ENCODE peak calls at places on chromosomes 16 and 17, in nine cellular contexts. One of them, this sample, is unnamed.

GRCh38 chr17:65220732-65221131 is 83.6 kb downstream of the RGS9 start:
- DNase-seq in heart right ventricle: no peak
- DNase-seq in ACHN: no peak
- DNase-seq in stimulated activated CD4-positive, alpha-beta T cell treated with anti-CD3 and anti-CD28 coated beads, Interleukin-4, amount 100 ng/mL, for 48 hours: no peak
- DNase-seq in adrenal gland: no peak
- DNase-seq in nephron progenitor cell: no peak
- DNase-seq in psoas muscle: no peak
- DNase-seq in AG04450: no peak
- DNase-seq in mesenteric fat pad: no peak
- DNase-seq in this sample: no peak

GRCh38 chr16:88195021-88195581 is 187.7 kb upstream of the ZNF469 start:
- DNase-seq in nephron progenitor cell: peak
- DNase-seq in ACHN: no peak
- DNase-seq in stimulated activated CD4-positive, alpha-beta T cell treated with anti-CD3 and anti-CD28 coated beads, Interleukin-4, amount 100 ng/mL, for 48 hours: no peak
- DNase-seq in heart right ventricle: no peak
- DNase-seq in mesenteric fat pad: peak
- DNase-seq in AG04450: no peak
- DNase-seq in psoas muscle: no peak
- DNase-seq in adrenal gland: no peak
- DNase-seq in this sample: no peak

GRCh38 chr17:66947311-66947710 is 17.2 kb upstream of the CACNG4 start:
- DNase-seq in stimulated activated CD4-positive, alpha-beta T cell treated with anti-CD3 and anti-CD28 coated beads, Interleukin-4, amount 100 ng/mL, for 48 hours: no peak
- DNase-seq in mesenteric fat pad: peak
- DNase-seq in nephron progenitor cell: no peak
- DNase-seq in psoas muscle: no peak
- DNase-seq in AG04450: no peak
- DNase-seq in ACHN: no peak
- DNase-seq in heart right ventricle: no peak
- DNase-seq in adrenal gland: no peak
- DNase-seq in this sample: no peak

GRCh38 chr17:80872999-80873951 is 118.4 kb upstream of the CHMP6 start:
- DNase-seq in ACHN: no peak
- DNase-seq in nephron progenitor cell: no peak
- DNase-seq in adrenal gland: peak
- DNase-seq in AG04450: no peak
- DNase-seq in psoas muscle: peak
- DNase-seq in stimulated activated CD4-positive, alpha-beta T cell treated with anti-CD3 and anti-CD28 coated beads, Interleukin-4, amount 100 ng/mL, for 48 hours: no peak
- DNase-seq in heart right ventricle: no peak
- DNase-seq in mesenteric fat pad: peak
- DNase-seq in this sample: no peak

GRCh38 chr16:71568541-71568940 is 8.4 kb downstream of the TAT start:
- DNase-seq in ACHN: no peak
- DNase-seq in psoas muscle: no peak
- DNase-seq in heart right ventricle: no peak
- DNase-seq in AG04450: no peak
- DNase-seq in mesenteric fat pad: no peak
- DNase-seq in adrenal gland: peak
- DNase-seq in nephron progenitor cell: no peak
- DNase-seq in stimulated activated CD4-positive, alpha-beta T cell treated with anti-CD3 and anti-CD28 coated beads, Interleukin-4, amount 100 ng/mL, for 48 hours: no peak
- DNase-seq in this sample: peak

GRCh38 chr16:1536601-1537000 is 3.1 kb downstream of the TMEM204 start:
- DNase-seq in heart right ventricle: no peak
- DNase-seq in adrenal gland: no peak
- DNase-seq in AG04450: no peak
- DNase-seq in stimulated activated CD4-positive, alpha-beta T cell treated with anti-CD3 and anti-CD28 coated beads, Interleukin-4, amount 100 ng/mL, for 48 hours: no peak
- DNase-seq in psoas muscle: peak
- DNase-seq in nephron progenitor cell: no peak
- DNase-seq in mesenteric fat pad: no peak
- DNase-seq in ACHN: no peak
- DNase-seq in this sample: no peak

GRCh38 chr16:88821168-88821850 is 9.6 kb upstream of the APRT start:
- DNase-seq in stimulated activated CD4-positive, alpha-beta T cell treated with anti-CD3 and anti-CD28 coated beads, Interleukin-4, amount 100 ng/mL, for 48 hours: no peak
- DNase-seq in heart right ventricle: no peak
- DNase-seq in psoas muscle: no peak
- DNase-seq in mesenteric fat pad: no peak
- DNase-seq in AG04450: no peak
- DNase-seq in ACHN: no peak
- DNase-seq in adrenal gland: peak
- DNase-seq in nephron progenitor cell: no peak
- DNase-seq in this sample: no peak

GRCh38 chr17:68661265-68662036 is 60.3 kb upstream of the FAM20A start:
- DNase-seq in stimulated activated CD4-positive, alpha-beta T cell treated with anti-CD3 and anti-CD28 coated beads, Interleukin-4, amount 100 ng/mL, for 48 hours: no peak
- DNase-seq in mesenteric fat pad: no peak
- DNase-seq in AG04450: no peak
- DNase-seq in heart right ventricle: no peak
- DNase-seq in psoas muscle: no peak
- DNase-seq in adrenal gland: no peak
- DNase-seq in nephron progenitor cell: no peak
- DNase-seq in ACHN: no peak
- DNase-seq in this sample: no peak

GRCh38 chr17:31490991-31491793 is 99.7 kb downstream of the RAB11FIP4 start:
- DNase-seq in ACHN: no peak
- DNase-seq in heart right ventricle: no peak
- DNase-seq in AG04450: no peak
- DNase-seq in stimulated activated CD4-positive, alpha-beta T cell treated with anti-CD3 and anti-CD28 coated beads, Interleukin-4, amount 100 ng/mL, for 48 hours: no peak
- DNase-seq in adrenal gland: no peak
- DNase-seq in psoas muscle: peak
- DNase-seq in nephron progenitor cell: no peak
- DNase-seq in mesenteric fat pad: no peak
- DNase-seq in this sample: no peak

GRCh38 chr16:49855280-49855821 is 561 bp downstream of the ZNF423 start:
- DNase-seq in nephron progenitor cell: peak
- DNase-seq in mesenteric fat pad: no peak
- DNase-seq in psoas muscle: peak
- DNase-seq in adrenal gland: peak
- DNase-seq in ACHN: peak
- DNase-seq in stimulated activated CD4-positive, alpha-beta T cell treated with anti-CD3 and anti-CD28 coated beads, Interleukin-4, amount 100 ng/mL, for 48 hours: no peak
- DNase-seq in AG04450: peak
- DNase-seq in heart right ventricle: peak
- DNase-seq in this sample: peak

GRCh38 chr16:83971165-83972130 is 3.4 kb downstream of the NECAB2 start:
- DNase-seq in heart right ventricle: no peak
- DNase-seq in psoas muscle: no peak
- DNase-seq in mesenteric fat pad: no peak
- DNase-seq in ACHN: no peak
- DNase-seq in AG04450: no peak
- DNase-seq in nephron progenitor cell: no peak
- DNase-seq in stimulated activated CD4-positive, alpha-beta T cell treated with anti-CD3 and anti-CD28 coated beads, Interleukin-4, amount 100 ng/mL, for 48 hours: no peak
- DNase-seq in adrenal gland: no peak
- DNase-seq in this sample: no peak

GRCh38 chr17:16439303-16439791 is 24.0 kb downstream of the TRPV2 start:
- DNase-seq in ACHN: peak
- DNase-seq in mesenteric fat pad: no peak
- DNase-seq in psoas muscle: no peak
- DNase-seq in adrenal gland: peak
- DNase-seq in stimulated activated CD4-positive, alpha-beta T cell treated with anti-CD3 and anti-CD28 coated beads, Interleukin-4, amount 100 ng/mL, for 48 hours: no peak
- DNase-seq in AG04450: no peak
- DNase-seq in nephron progenitor cell: no peak
- DNase-seq in heart right ventricle: no peak
- DNase-seq in this sample: no peak

This sample was measured in astrocyte of the cerebellum.